ENCODE peak calls at places on chromosomes 12 and 14, in five cellular contexts. One of them, this sample, is unnamed.
A peak's percentile ranks its signal among the peaks of the same experiment; 100 is the strongest.

GRCh38 chr12:111404362-111405148 is 1.2 kb upstream of the SH2B3 start:
- DNase-seq in IMR-90: no peak
- DNase-seq in ovary: no peak
- DNase-seq in cardiac muscle cell: peak; percentile 52
- DNase-seq in psoas muscle: no peak
- DNase-seq in this sample: peak; percentile 23

GRCh38 chr12:24860546-24860945 is 88.4 kb downstream of the BCAT1 start:
- DNase-seq in IMR-90: peak; percentile 38
- DNase-seq in ovary: no peak
- DNase-seq in cardiac muscle cell: no peak
- DNase-seq in psoas muscle: no peak
- DNase-seq in this sample: no peak

GRCh38 chr14:69685217-69685616 is 73.8 kb downstream of the SUSD6 start:
- DNase-seq in IMR-90: peak; percentile 84
- DNase-seq in ovary: no peak
- DNase-seq in cardiac muscle cell: no peak
- DNase-seq in psoas muscle: no peak
- DNase-seq in this sample: no peak

GRCh38 chr12:89663577-89664357 is 44.9 kb downstream of the ATP2B1 start:
- DNase-seq in IMR-90: peak; percentile 20
- DNase-seq in ovary: no peak
- DNase-seq in cardiac muscle cell: peak; percentile 33
- DNase-seq in psoas muscle: no peak
- DNase-seq in this sample: no peak

GRCh38 chr12:119664642-119665041 is 3.3 kb upstream of the PRKAB1 start:
- DNase-seq in IMR-90: no peak
- DNase-seq in ovary: no peak
- DNase-seq in cardiac muscle cell: no peak
- DNase-seq in psoas muscle: no peak
- DNase-seq in this sample: no peak

GRCh38 chr14:94320243-94320642 is 2.9 kb downstream of the SERPINA6 start:
- DNase-seq in IMR-90: no peak
- DNase-seq in ovary: no peak
- DNase-seq in cardiac muscle cell: no peak
- DNase-seq in psoas muscle: no peak
- DNase-seq in this sample: no peak

GRCh38 chr12:96906498-96906848 is 584 bp upstream of the NEDD1 start:
- DNase-seq in IMR-90: no peak
- DNase-seq in ovary: no peak
- DNase-seq in cardiac muscle cell: no peak
- DNase-seq in psoas muscle: no peak
- DNase-seq in this sample: no peak

GRCh38 chr12:113242018-113242418 is 20.8 kb downstream of the TPCN1 start:
- DNase-seq in IMR-90: no peak
- DNase-seq in ovary: no peak
- DNase-seq in cardiac muscle cell: no peak
- DNase-seq in psoas muscle: peak; percentile 62
- DNase-seq in this sample: peak; percentile 92

GRCh38 chr14:45679852-45680251 is 426.9 kb upstream of the MIS18BP1 start:
- DNase-seq in IMR-90: peak; percentile 69
- DNase-seq in ovary: no peak
- DNase-seq in cardiac muscle cell: peak; percentile 29
- DNase-seq in psoas muscle: no peak
- DNase-seq in this sample: no peak

GRCh38 chr12:45674583-45674982 is 54.9 kb upstream of the ARID2 start:
- DNase-seq in IMR-90: peak; percentile 94
- DNase-seq in ovary: peak; percentile 48
- DNase-seq in cardiac muscle cell: peak; percentile 93
- DNase-seq in psoas muscle: peak; percentile 16
- DNase-seq in this sample: no peak

GRCh38 chr14:105168496-105168978 is at the start of gene JAG2:
- DNase-seq in IMR-90: no peak
- DNase-seq in ovary: no peak
- DNase-seq in cardiac muscle cell: peak; percentile 24
- DNase-seq in psoas muscle: peak; percentile 68
- DNase-seq in this sample: peak; percentile 64

GRCh38 chr14:103770902-103771301 is 55.3 kb downstream of the ZFYVE21 start:
- DNase-seq in IMR-90: no peak
- DNase-seq in ovary: no peak
- DNase-seq in cardiac muscle cell: no peak
- DNase-seq in psoas muscle: no peak
- DNase-seq in this sample: no peak

GRCh38 chr14:101068293-101068957 is 164.9 kb upstream of the RTL1 start:
- DNase-seq in IMR-90: no peak
- DNase-seq in ovary: peak; percentile 24
- DNase-seq in cardiac muscle cell: no peak
- DNase-seq in psoas muscle: peak; percentile 4
- DNase-seq in this sample: peak; percentile 0

GRCh38 chr12:116113398-116114130 is 163.9 kb downstream of the MED13L start:
- DNase-seq in IMR-90: no peak
- DNase-seq in ovary: no peak
- DNase-seq in cardiac muscle cell: no peak
- DNase-seq in psoas muscle: no peak
- DNase-seq in this sample: no peak

GRCh38 chr12:126797525-126797924 is 1469.4 kb upstream of the TMEM132C start:
- DNase-seq in IMR-90: no peak
- DNase-seq in ovary: no peak
- DNase-seq in cardiac muscle cell: no peak
- DNase-seq in psoas muscle: no peak
- DNase-seq in this sample: no peak

GRCh38 chr12:120748242-120748641 is 22.6 kb downstream of the ACADS start:
- DNase-seq in IMR-90: no peak
- DNase-seq in ovary: no peak
- DNase-seq in cardiac muscle cell: no peak
- DNase-seq in psoas muscle: no peak
- DNase-seq in this sample: no peak

GRCh38 chr14:100471451-100472093 is 115.6 kb downstream of the BEGAIN start:
- DNase-seq in IMR-90: no peak
- DNase-seq in ovary: no peak
- DNase-seq in cardiac muscle cell: no peak
- DNase-seq in psoas muscle: peak; percentile 50
- DNase-seq in this sample: peak; percentile 80

DNA sequence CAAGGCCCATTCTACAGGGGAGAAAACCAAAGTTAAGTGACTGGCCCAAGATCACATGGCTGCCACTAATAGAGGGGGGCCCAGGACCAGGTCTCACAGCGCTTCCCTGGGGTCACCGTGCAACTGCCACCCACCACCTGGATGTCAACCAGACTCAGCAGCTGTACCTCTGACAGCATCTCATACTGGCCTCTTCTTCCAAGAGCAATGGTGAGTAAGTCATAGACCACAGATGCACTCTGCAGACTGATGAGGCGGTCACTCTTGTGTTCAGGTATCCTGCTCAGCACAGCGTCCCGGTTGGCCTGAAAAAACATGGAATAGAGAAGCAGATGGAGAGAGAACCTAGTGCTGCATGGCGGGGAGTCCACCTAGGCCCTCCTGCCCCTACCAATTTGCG is 139.9 kb downstream of the TTC7B start:
- DNase-seq in IMR-90: peak; percentile 32
- DNase-seq in ovary: no peak
- DNase-seq in cardiac muscle cell: no peak
- DNase-seq in psoas muscle: no peak
- DNase-seq in this sample: no peak
- H3K36me3 ChIP-seq in IMR-90: peaks cover 5% of the 10 kb centered on the region
- H3K36me3 ChIP-seq in ovary: no peaks in the 10 kb centered on the region
- H3K36me3 ChIP-seq in cardiac muscle cell: peaks cover 2% of the 10 kb centered on the region
- H3K36me3 ChIP-seq in psoas muscle: peaks cover 5% of the 10 kb centered on the region
- H3K36me3 ChIP-seq in this sample: no peaks in the 10 kb centered on the region

DNA sequence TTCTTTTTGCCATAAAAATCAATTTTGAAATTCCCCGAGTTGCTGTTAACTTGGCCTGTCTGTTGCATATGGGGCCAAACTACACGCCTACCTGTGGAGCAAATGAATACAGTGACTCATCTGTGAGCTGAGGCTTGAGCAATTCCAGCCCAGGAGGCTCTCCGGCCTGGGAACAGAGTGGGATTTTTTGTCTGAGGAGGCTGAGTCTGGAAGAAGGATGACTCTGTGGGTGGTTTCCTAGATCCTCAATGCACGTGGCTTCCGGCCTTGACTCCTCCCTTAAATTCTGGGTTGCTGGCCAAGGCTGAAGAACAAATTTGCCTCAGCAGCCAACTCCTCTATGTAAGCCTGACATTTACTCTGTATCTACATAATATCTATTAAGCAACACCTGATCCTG is 124.1 kb downstream of the SSPN start:
- DNase-seq in IMR-90: peak; percentile 94
- DNase-seq in ovary: peak; percentile 74
- DNase-seq in cardiac muscle cell: peak; percentile 85
- DNase-seq in psoas muscle: peak; percentile 50
- DNase-seq in this sample: peak; percentile 35
- TF ChIP-seq CTCF in IMR-90: no peak
- TF ChIP-seq CTCF in ovary: no peak
- TF ChIP-seq CTCF in cardiac muscle cell: no peak
- TF ChIP-seq CTCF in psoas muscle: no peak
- TF ChIP-seq CTCF in this sample: no peak

GRCh38 chr14:96202441-96203094 is 2.1 kb upstream of the BDKRB2 start:
- DNase-seq in IMR-90: no peak
- DNase-seq in ovary: no peak
- DNase-seq in cardiac muscle cell: no peak
- DNase-seq in psoas muscle: no peak
- DNase-seq in this sample: no peak
- H3K36me3 ChIP-seq in IMR-90: peaks cover 14% of the 10 kb centered on the region
- H3K36me3 ChIP-seq in ovary: no peaks in the 10 kb centered on the region
- H3K36me3 ChIP-seq in cardiac muscle cell: no peaks in the 10 kb centered on the region
- H3K36me3 ChIP-seq in psoas muscle: no peaks in the 10 kb centered on the region
- H3K36me3 ChIP-seq in this sample: no peaks in the 10 kb centered on the region

DNA sequence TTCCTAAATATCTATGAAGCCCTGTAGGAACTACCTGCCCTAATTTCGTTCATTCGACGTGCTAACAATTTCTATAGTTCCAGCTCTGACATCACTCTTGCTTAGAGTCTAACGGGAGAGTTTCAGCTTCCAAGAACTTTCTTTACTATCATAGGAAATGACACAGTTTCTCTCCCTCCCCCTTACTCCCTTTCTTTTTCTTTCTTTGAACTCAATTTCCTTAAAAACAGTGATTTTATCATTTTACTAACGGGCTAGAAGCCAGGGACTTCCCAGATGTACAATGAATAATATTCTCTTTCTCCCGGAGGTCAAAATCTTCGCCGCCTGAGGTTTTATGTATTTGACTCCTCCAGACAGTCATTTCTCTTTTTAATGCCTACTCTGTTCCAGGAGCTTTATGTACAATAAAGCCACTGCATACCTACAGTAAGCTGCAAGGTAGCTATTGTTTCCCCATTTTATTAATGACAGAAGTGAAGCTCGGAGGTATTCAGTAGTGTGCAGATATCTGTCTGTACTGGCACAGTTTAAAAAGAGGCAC is 15.7 kb downstream of the SMCO2 start:
- DNase-seq in IMR-90: peak; percentile 87
- DNase-seq in ovary: no peak
- DNase-seq in cardiac muscle cell: peak; percentile 92
- DNase-seq in psoas muscle: no peak
- DNase-seq in this sample: no peak
- TF ChIP-seq CTCF in IMR-90: no peak
- TF ChIP-seq CTCF in ovary: no peak
- TF ChIP-seq CTCF in cardiac muscle cell: no peak
- TF ChIP-seq CTCF in psoas muscle: no peak
- TF ChIP-seq CTCF in this sample: no peak